ENCODE peak calls at places on chromosomes 4 and X, in four cellular contexts. One of them, this sample, is unnamed.

GRCh38 chr4:67877086-67877485 is 6.7 kb downstream of the TMPRSS11D start:
- DNase-seq in lung: no peak
- DNase-seq in OCI-LY7: no peak
- DNase-seq in Panc1: no peak
- DNase-seq in this sample: no peak

GRCh38 chr4:94571720-94572119 is 120.0 kb downstream of the PDLIM5 start:
- DNase-seq in lung: no peak
- DNase-seq in OCI-LY7: no peak
- DNase-seq in Panc1: no peak
- DNase-seq in this sample: no peak

GRCh38 chr4:184382189-184382846 is 92.0 kb downstream of the IRF2 start:
- DNase-seq in Panc1: no peak
- DNase-seq in OCI-LY7: peak; percentile 39
- DNase-seq in lung: no peak
- DNase-seq in this sample: no peak

GRCh38 chr4:55278316-55278715 is 67.7 kb upstream of the SRD5A3 start:
- DNase-seq in OCI-LY7: no peak
- DNase-seq in Panc1: no peak
- DNase-seq in lung: no peak
- DNase-seq in this sample: no peak

GRCh38 chr4:6771229-6771671 is 11.3 kb upstream of the KIAA0232 start:
- DNase-seq in lung: no peak
- DNase-seq in Panc1: no peak
- DNase-seq in OCI-LY7: no peak
- DNase-seq in this sample: no peak

GRCh38 chr4:41124916-41125548 is 89.3 kb downstream of the APBB2 start:
- DNase-seq in OCI-LY7: no peak
- DNase-seq in lung: peak; percentile 42
- DNase-seq in Panc1: no peak
- DNase-seq in this sample: no peak

GRCh38 chr4:147683172-147683571 is 791 bp downstream of the PRMT9 start:
- DNase-seq in lung: no peak
- DNase-seq in OCI-LY7: peak; percentile 30
- DNase-seq in Panc1: no peak
- DNase-seq in this sample: peak; percentile 55

GRCh38 chrX:120111611-120112010 is 4.1 kb downstream of the RHOXF1 start:
- DNase-seq in Panc1: no peak
- DNase-seq in OCI-LY7: no peak
- DNase-seq in lung: no peak
- DNase-seq in this sample: no peak

GRCh38 chr4:39342731-39343130 is 23.4 kb downstream of the RFC1 start:
- DNase-seq in lung: no peak
- DNase-seq in Panc1: no peak
- DNase-seq in OCI-LY7: no peak
- DNase-seq in this sample: no peak

GRCh38 chrX:15107367-15107988 is 162.4 kb downstream of the ASB9 start:
- DNase-seq in lung: no peak
- DNase-seq in Panc1: no peak
- DNase-seq in OCI-LY7: no peak
- DNase-seq in this sample: no peak
- TF ChIP-seq CTCF in lung: no peak
- TF ChIP-seq CTCF in Panc1: no peak
- TF ChIP-seq CTCF in OCI-LY7: no peak
- TF ChIP-seq CTCF in this sample: no peak

DNA sequence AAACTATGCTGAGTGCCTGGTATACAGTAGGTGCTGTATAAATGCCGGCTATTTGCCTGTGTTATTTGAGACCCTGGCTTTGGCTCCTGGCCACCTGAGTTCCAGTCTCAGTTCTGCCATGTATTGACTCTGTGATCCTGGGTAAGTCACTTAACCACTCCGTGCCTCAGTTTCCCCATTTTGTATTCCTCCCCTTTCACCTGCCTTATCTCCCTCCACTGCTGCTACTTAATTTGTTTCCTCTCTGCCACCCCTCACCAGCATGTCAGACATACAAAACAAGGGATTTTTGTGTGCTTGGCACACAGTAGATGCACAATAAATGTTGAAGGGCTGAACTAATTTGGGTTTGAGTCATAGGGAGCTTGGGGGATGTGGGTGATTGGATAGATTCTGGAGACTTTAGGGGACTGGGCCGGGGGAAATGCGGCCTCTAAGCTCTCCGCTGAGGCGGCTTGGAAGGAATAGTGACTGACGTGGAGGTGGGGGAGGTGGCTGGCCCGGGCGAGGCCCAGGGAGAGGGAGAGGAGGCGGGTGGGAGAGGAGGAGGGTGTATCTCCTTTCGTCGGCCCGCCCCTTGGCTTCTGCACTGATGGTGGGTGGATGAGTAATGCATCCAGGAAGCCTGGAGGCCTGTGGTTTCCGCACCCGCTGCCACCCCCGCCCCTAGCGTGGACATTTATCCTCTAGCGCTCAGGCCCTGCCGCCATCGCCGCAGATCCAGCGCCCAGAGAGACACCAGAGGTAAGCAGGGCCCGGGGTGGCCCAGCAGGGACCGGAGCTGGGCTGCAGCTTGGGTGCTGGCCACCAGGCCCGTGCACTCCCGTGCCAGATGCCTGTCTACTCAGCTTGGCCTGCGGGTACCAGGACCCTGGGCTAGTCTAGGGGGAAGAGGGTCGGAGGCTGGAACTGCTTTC is at the start of gene TIMP1:
- DNase-seq in lung: peak; percentile 86
- DNase-seq in Panc1: no peak
- DNase-seq in OCI-LY7: no peak
- DNase-seq in this sample: peak; percentile 93
- H3K4me3 ChIP-seq in lung: peak within 1 kb of the TSS; percentile 55
- H3K4me3 ChIP-seq in Panc1: peak within 1 kb of the TSS; percentile 69
- H3K4me3 ChIP-seq in OCI-LY7: no peak within 1 kb of the TSS
- H3K4me3 ChIP-seq in this sample: peak within 1 kb of the TSS; percentile 70

DNA sequence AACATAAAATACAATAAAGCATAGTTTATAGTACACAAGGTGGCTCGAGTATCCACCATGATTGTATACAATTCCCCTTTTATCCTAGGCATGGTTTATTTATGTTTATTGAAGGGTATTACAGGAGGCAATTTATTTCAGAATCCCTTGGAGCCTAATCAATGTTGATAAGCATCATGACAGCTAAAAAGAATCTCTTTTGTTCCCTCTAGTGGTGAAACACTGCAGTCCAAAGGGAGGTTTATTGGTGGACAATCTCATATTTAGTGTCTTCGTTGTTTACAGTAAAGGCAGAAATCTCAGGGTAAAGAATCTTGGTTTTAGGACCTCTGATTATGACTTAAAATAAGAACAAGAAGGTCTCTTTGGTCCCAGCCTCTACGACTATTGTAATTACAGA is 1712.5 kb downstream of the C4orf33 start:
- DNase-seq in Panc1: no peak
- DNase-seq in lung: no peak
- DNase-seq in OCI-LY7: peak; percentile 7
- DNase-seq in this sample: no peak
- TF ChIP-seq CTCF in Panc1: peak; percentile 14
- TF ChIP-seq CTCF in lung: no peak
- TF ChIP-seq CTCF in OCI-LY7: peak; percentile 72
- TF ChIP-seq CTCF in this sample: no peak

DNA sequence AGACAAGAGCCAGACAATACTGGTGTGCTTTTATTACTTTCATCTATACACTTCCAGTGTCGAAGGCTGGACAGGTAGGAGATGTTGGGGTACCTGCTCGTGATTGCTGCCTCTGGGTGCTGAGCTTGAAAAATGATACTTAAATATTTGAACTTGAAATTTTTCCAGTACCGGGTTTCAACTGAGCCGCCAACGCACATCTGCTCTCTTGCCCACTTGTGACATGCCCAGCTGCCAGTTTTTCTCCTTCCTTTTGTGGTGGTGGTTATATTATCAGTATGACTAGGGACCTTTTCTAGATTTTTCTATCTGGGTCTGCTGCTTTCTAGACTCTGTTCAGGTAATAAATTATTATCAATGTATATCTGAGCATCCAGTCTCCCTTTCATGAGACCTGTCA is 3.4 kb downstream of the OGT start:
- DNase-seq in Panc1: no peak
- DNase-seq in OCI-LY7: no peak
- DNase-seq in lung: no peak
- DNase-seq in this sample: no peak
- H3K4me3 ChIP-seq in Panc1: peak overlapping the region; percentile 98
- H3K4me3 ChIP-seq in OCI-LY7: peak overlapping the region; percentile 78
- H3K4me3 ChIP-seq in lung: no peak overlapping the region
- H3K4me3 ChIP-seq in this sample: peak overlapping the region; percentile 97

GRCh38 chrX:42714981-42715688 is 62.8 kb downstream of the PPP1R2C start:
- DNase-seq in OCI-LY7: no peak
- DNase-seq in lung: peak; percentile 38
- DNase-seq in Panc1: no peak
- DNase-seq in this sample: no peak
- TF ChIP-seq CTCF in OCI-LY7: no peak
- TF ChIP-seq CTCF in lung: peak; percentile 3
- TF ChIP-seq CTCF in Panc1: peak; percentile 49
- TF ChIP-seq CTCF in this sample: no peak

GRCh38 chr4:101037938-101038413 is 309.4 kb downstream of the PPP3CA start:
- DNase-seq in OCI-LY7: no peak
- DNase-seq in Panc1: no peak
- DNase-seq in lung: no peak
- DNase-seq in this sample: no peak
- H3K4me3 ChIP-seq in OCI-LY7: no peak overlapping the region
- H3K4me3 ChIP-seq in Panc1: no peak overlapping the region
- H3K4me3 ChIP-seq in lung: no peak overlapping the region
- H3K4me3 ChIP-seq in this sample: no peak overlapping the region

This sample was measured in foreskin fibroblast.